ENCODE peak calls at places on chromosomes 4 and X, in seven cellular contexts. One of them, this sample, is unnamed.

GRCh38 chr4:3811621-3812020 is 45.4 kb downstream of the ADRA2C start:
- DNase-seq in HepG2: no peak
- DNase-seq in NT2/D1: no peak
- DNase-seq in H1: no peak
- DNase-seq in SK-N-SH: no peak
- DNase-seq in HCT116: no peak
- DNase-seq in K562: no peak
- DNase-seq in this sample: no peak

GRCh38 chrX:21658152-21658737 is at the start of gene KLHL34:
- DNase-seq in HepG2: no peak
- DNase-seq in NT2/D1: no peak
- DNase-seq in H1: no peak
- DNase-seq in SK-N-SH: peak; percentile 14
- DNase-seq in HCT116: no peak
- DNase-seq in K562: no peak
- DNase-seq in this sample: no peak

GRCh38 chr4:37671072-37671471 is 15.1 kb downstream of the RELL1 start:
- DNase-seq in HepG2: no peak
- DNase-seq in NT2/D1: no peak
- DNase-seq in H1: no peak
- DNase-seq in SK-N-SH: no peak
- DNase-seq in HCT116: no peak
- DNase-seq in K562: no peak
- DNase-seq in this sample: no peak

GRCh38 chrX:72202792-72203401 is 21.3 kb downstream of the PIN4 start:
- DNase-seq in HepG2: no peak
- DNase-seq in NT2/D1: peak; percentile 44
- DNase-seq in H1: no peak
- DNase-seq in SK-N-SH: no peak
- DNase-seq in HCT116: no peak
- DNase-seq in K562: no peak
- DNase-seq in this sample: no peak

GRCh38 chr4:43458293-43458692 is 565.8 kb downstream of the GRXCR1 start:
- DNase-seq in HepG2: no peak
- DNase-seq in NT2/D1: no peak
- DNase-seq in H1: no peak
- DNase-seq in SK-N-SH: no peak
- DNase-seq in HCT116: no peak
- DNase-seq in K562: no peak
- DNase-seq in this sample: no peak

GRCh38 chr4:156983366-156983765 is 11.8 kb upstream of the PDGFC start:
- DNase-seq in HepG2: no peak
- DNase-seq in NT2/D1: no peak
- DNase-seq in H1: no peak
- DNase-seq in SK-N-SH: no peak
- DNase-seq in HCT116: no peak
- DNase-seq in K562: no peak
- DNase-seq in this sample: no peak

GRCh38 chr4:8024073-8024786 is 84.6 kb upstream of the AFAP1 start:
- DNase-seq in HepG2: no peak
- DNase-seq in NT2/D1: no peak
- DNase-seq in H1: no peak
- DNase-seq in SK-N-SH: no peak
- DNase-seq in HCT116: no peak
- DNase-seq in K562: no peak
- DNase-seq in this sample: no peak

GRCh38 chr4:136867465-136867864 is 664.8 kb downstream of the PCDH18 start:
- DNase-seq in HepG2: no peak
- DNase-seq in NT2/D1: no peak
- DNase-seq in H1: no peak
- DNase-seq in SK-N-SH: no peak
- DNase-seq in HCT116: no peak
- DNase-seq in K562: no peak
- DNase-seq in this sample: no peak

GRCh38 chrX:102659790-102660757 is 8.8 kb downstream of the GPRASP1 start:
- DNase-seq in HepG2: peak; percentile 52
- DNase-seq in NT2/D1: peak; percentile 67
- DNase-seq in H1: no peak
- DNase-seq in SK-N-SH: peak; percentile 74
- DNase-seq in HCT116: no peak
- DNase-seq in K562: peak; percentile 79
- DNase-seq in this sample: peak; percentile 28

GRCh38 chrX:112866175-112866574 is 25.5 kb upstream of the AMOT start:
- DNase-seq in HepG2: no peak
- DNase-seq in NT2/D1: no peak
- DNase-seq in H1: no peak
- DNase-seq in SK-N-SH: no peak
- DNase-seq in HCT116: no peak
- DNase-seq in K562: no peak
- DNase-seq in this sample: no peak

GRCh38 chrX:632391-633042 is 1.9 kb downstream of the SHOX start:
- DNase-seq in HepG2: no peak
- DNase-seq in NT2/D1: no peak
- DNase-seq in H1: no peak
- DNase-seq in SK-N-SH: no peak
- DNase-seq in HCT116: no peak
- DNase-seq in K562: no peak
- DNase-seq in this sample: no peak

GRCh38 chr4:153212755-153213154 is 8.5 kb downstream of the TRIM2 start:
- DNase-seq in HepG2: no peak
- DNase-seq in NT2/D1: no peak
- DNase-seq in H1: no peak
- DNase-seq in SK-N-SH: no peak
- DNase-seq in HCT116: no peak
- DNase-seq in K562: no peak
- DNase-seq in this sample: no peak

GRCh38 chrX:15674514-15674898 is 9.9 kb upstream of the CLTRN start:
- DNase-seq in HepG2: peak; percentile 91
- DNase-seq in NT2/D1: peak; percentile 72
- DNase-seq in H1: no peak
- DNase-seq in SK-N-SH: peak; percentile 86
- DNase-seq in HCT116: peak; percentile 87
- DNase-seq in K562: peak; percentile 96
- DNase-seq in this sample: peak; percentile 94

GRCh38 chr4:61079427-61079826 is 120.7 kb upstream of the ADGRL3 start:
- DNase-seq in HepG2: no peak
- DNase-seq in NT2/D1: no peak
- DNase-seq in H1: no peak
- DNase-seq in SK-N-SH: no peak
- DNase-seq in HCT116: no peak
- DNase-seq in K562: no peak
- DNase-seq in this sample: no peak

GRCh38 chr4:165906272-165906671 is 33.2 kb downstream of the TLL1 start:
- DNase-seq in HepG2: no peak
- DNase-seq in NT2/D1: no peak
- DNase-seq in H1: no peak
- DNase-seq in SK-N-SH: no peak
- DNase-seq in HCT116: no peak
- DNase-seq in K562: no peak
- DNase-seq in this sample: no peak

GRCh38 chrX:32408389-32408788 is 803.0 kb downstream of the DMD start:
- DNase-seq in HepG2: no peak
- DNase-seq in NT2/D1: peak; percentile 8
- DNase-seq in H1: no peak
- DNase-seq in SK-N-SH: peak; percentile 0
- DNase-seq in HCT116: no peak
- DNase-seq in K562: peak; percentile 3
- DNase-seq in this sample: no peak

GRCh38 chrX:4978613-4979012 is 1250.1 kb downstream of the NLGN4X start:
- DNase-seq in HepG2: no peak
- DNase-seq in NT2/D1: no peak
- DNase-seq in H1: no peak
- DNase-seq in SK-N-SH: no peak
- DNase-seq in HCT116: no peak
- DNase-seq in K562: no peak
- DNase-seq in this sample: no peak

GRCh38 chr4:125389713-125390112 is 75.0 kb downstream of the FAT4 start:
- DNase-seq in HepG2: no peak
- DNase-seq in NT2/D1: no peak
- DNase-seq in H1: no peak
- DNase-seq in SK-N-SH: no peak
- DNase-seq in HCT116: no peak
- DNase-seq in K562: no peak
- DNase-seq in this sample: no peak

GRCh38 chrX:36445576-36445975 is 526.0 kb downstream of the CFAP47 start:
- DNase-seq in HepG2: no peak
- DNase-seq in NT2/D1: no peak
- DNase-seq in H1: no peak
- DNase-seq in SK-N-SH: no peak
- DNase-seq in HCT116: no peak
- DNase-seq in K562: no peak
- DNase-seq in this sample: no peak

GRCh38 chr4:16027626-16028025 is 56.2 kb downstream of the PROM1 start:
- DNase-seq in HepG2: no peak
- DNase-seq in NT2/D1: no peak
- DNase-seq in H1: no peak
- DNase-seq in SK-N-SH: no peak
- DNase-seq in HCT116: no peak
- DNase-seq in K562: no peak
- DNase-seq in this sample: no peak

GRCh38 chr4:133147922-133148689 is 988 bp upstream of the PCDH10 start:
- DNase-seq in HepG2: no peak
- DNase-seq in NT2/D1: no peak
- DNase-seq in H1: no peak
- DNase-seq in SK-N-SH: peak; percentile 46
- DNase-seq in HCT116: no peak
- DNase-seq in K562: no peak
- DNase-seq in this sample: no peak

GRCh38 chr4:55080174-55080865 is 45.1 kb downstream of the KDR start:
- DNase-seq in HepG2: no peak
- DNase-seq in NT2/D1: no peak
- DNase-seq in H1: no peak
- DNase-seq in SK-N-SH: no peak
- DNase-seq in HCT116: no peak
- DNase-seq in K562: no peak
- DNase-seq in this sample: no peak

GRCh38 chrX:19740744-19741143 is 146.7 kb downstream of the SH3KBP1 start:
- DNase-seq in HepG2: peak; percentile 57
- DNase-seq in NT2/D1: no peak
- DNase-seq in H1: no peak
- DNase-seq in SK-N-SH: no peak
- DNase-seq in HCT116: no peak
- DNase-seq in K562: no peak
- DNase-seq in this sample: no peak

GRCh38 chrX:108186811-108187210 is 95.2 kb downstream of the ATG4A start:
- DNase-seq in HepG2: peak; percentile 36
- DNase-seq in NT2/D1: no peak
- DNase-seq in H1: no peak
- DNase-seq in SK-N-SH: no peak
- DNase-seq in HCT116: peak; percentile 46
- DNase-seq in K562: no peak
- DNase-seq in this sample: no peak
- TF ChIP-seq YY1 in HepG2: no peak
- TF ChIP-seq YY1 in NT2/D1: no peak
- TF ChIP-seq YY1 in H1: no peak
- TF ChIP-seq YY1 in SK-N-SH: no peak
- TF ChIP-seq YY1 in HCT116: no peak
- TF ChIP-seq YY1 in K562: no peak
- TF ChIP-seq YY1 in this sample: no peak

GRCh38 chr4:74529284-74530041 is 84.5 kb downstream of the AREG start:
- DNase-seq in HepG2: no peak
- DNase-seq in NT2/D1: no peak
- DNase-seq in H1: no peak
- DNase-seq in SK-N-SH: no peak
- DNase-seq in HCT116: no peak
- DNase-seq in K562: no peak
- DNase-seq in this sample: no peak
- TF ChIP-seq YY1 in HepG2: no peak
- TF ChIP-seq YY1 in NT2/D1: no peak
- TF ChIP-seq YY1 in H1: no peak
- TF ChIP-seq YY1 in SK-N-SH: no peak
- TF ChIP-seq YY1 in HCT116: no peak
- TF ChIP-seq YY1 in K562: no peak
- TF ChIP-seq YY1 in this sample: no peak

GRCh38 chr4:146342600-146343192 is 128.4 kb downstream of the REELD1 start:
- DNase-seq in HepG2: no peak
- DNase-seq in NT2/D1: no peak
- DNase-seq in H1: no peak
- DNase-seq in SK-N-SH: peak; percentile 32
- DNase-seq in HCT116: no peak
- DNase-seq in K562: peak; percentile 54
- DNase-seq in this sample: no peak
- TF ChIP-seq YY1 in HepG2: no peak
- TF ChIP-seq YY1 in NT2/D1: no peak
- TF ChIP-seq YY1 in H1: no peak
- TF ChIP-seq YY1 in SK-N-SH: no peak
- TF ChIP-seq YY1 in HCT116: no peak
- TF ChIP-seq YY1 in K562: no peak
- TF ChIP-seq YY1 in this sample: no peak

DNA sequence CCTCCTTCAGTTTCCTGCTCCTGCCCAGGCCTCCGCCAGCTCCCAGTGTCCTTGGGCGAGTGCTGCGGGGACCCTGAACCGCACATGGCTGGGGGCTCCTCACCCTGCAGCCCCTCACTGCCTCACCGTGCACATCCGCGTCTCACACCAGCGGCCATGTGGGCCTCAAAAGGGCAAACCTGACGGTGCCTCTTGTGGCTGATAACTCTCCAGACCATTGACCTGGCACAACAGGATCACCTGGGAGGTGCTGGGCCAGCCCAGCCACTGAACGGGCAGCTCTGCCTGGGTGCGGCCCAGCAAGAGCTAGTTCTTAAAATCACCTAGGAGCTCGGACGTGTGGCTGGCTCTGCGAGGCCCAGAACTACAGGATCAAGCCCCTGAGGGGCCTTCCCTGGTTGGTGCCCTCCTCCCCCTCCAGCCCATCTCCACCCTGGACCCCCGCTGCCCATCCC is 4.1 kb upstream of the S100P start:
- DNase-seq in HepG2: peak; percentile 50
- DNase-seq in NT2/D1: no peak
- DNase-seq in H1: no peak
- DNase-seq in SK-N-SH: no peak
- DNase-seq in HCT116: no peak
- DNase-seq in K562: no peak
- DNase-seq in this sample: no peak
- TF ChIP-seq YY1 in HepG2: no peak
- TF ChIP-seq YY1 in NT2/D1: no peak
- TF ChIP-seq YY1 in H1: no peak
- TF ChIP-seq YY1 in SK-N-SH: no peak
- TF ChIP-seq YY1 in HCT116: no peak
- TF ChIP-seq YY1 in K562: no peak
- TF ChIP-seq YY1 in this sample: no peak

GRCh38 chrX:46860536-46860935 is 23.7 kb downstream of the RP2 start:
- DNase-seq in HepG2: peak; percentile 49
- DNase-seq in NT2/D1: no peak
- DNase-seq in H1: no peak
- DNase-seq in SK-N-SH: no peak
- DNase-seq in HCT116: no peak
- DNase-seq in K562: no peak
- DNase-seq in this sample: no peak
- TF ChIP-seq YY1 in HepG2: no peak
- TF ChIP-seq YY1 in NT2/D1: no peak
- TF ChIP-seq YY1 in H1: no peak
- TF ChIP-seq YY1 in SK-N-SH: no peak
- TF ChIP-seq YY1 in HCT116: no peak
- TF ChIP-seq YY1 in K562: no peak
- TF ChIP-seq YY1 in this sample: no peak

This sample was measured in GM12878.